ENCODE peak calls at places on chromosome 17, in eight cellular contexts. H is cardiac muscle cell, L is BE2C, K is heart right ventricle, Q is transverse colon, M is ascending aorta, A is H9, D is MM.1S. F is an unnamed sample. For H3K4me1, the result is how much of the 10 kb centered on the place peaks cover.

GRCh38 chr17:72616457-72616856 is 476.0 kb downstream of the SLC39A11 start:
- DNase-seq in H (no peak), L (no peak), K (no peak), Q (no peak), M (no peak), A (no peak), D (no peak), F (no peak)

GRCh38 chr17:36463916-36464764 is 22.3 kb upstream of the ZNHIT3 start:
- DNase-seq in H (peak), L (no peak), K (peak), Q (peak), M (no peak), A (peak), D (peak), F (no peak)

GRCh38 chr17:34584805-34585416 is 5.5 kb downstream of the TMEM132E start:
- DNase-seq in H (peak), L (peak), K (no peak), Q (no peak), M (no peak), A (no peak), D (peak), F (no peak)

GRCh38 chr17:30380643-30381419 is 2.1 kb downstream of the CPD start:
- DNase-seq in H (no peak), L (no peak), K (no peak), Q (no peak), M (no peak), A (no peak), D (no peak), F (no peak)

GRCh38 chr17:49530118-49530517 is 35.0 kb downstream of the NGFR start:
- DNase-seq in H (no peak), L (no peak), K (no peak), Q (no peak), M (no peak), A (peak), D (no peak), F (no peak)

GRCh38 chr17:50621562-50621961 is 13.1 kb upstream of the ABCC3 start:
- DNase-seq in H (peak), L (no peak), K (no peak), Q (no peak), M (no peak), A (no peak), D (no peak), F (no peak)

GRCh38 chr17:57507828-57508227 is 237.3 kb downstream of the CCDC182 start:
- DNase-seq in H (no peak), L (peak), K (no peak), Q (no peak), M (no peak), A (no peak), D (no peak), F (no peak)

GRCh38 chr17:7438050-7438614 is 1.2 kb upstream of the FGF11 start:
- DNase-seq in H (peak), L (peak), K (peak), Q (peak), M (no peak), A (peak), D (no peak), F (peak)

GRCh38 chr17:27657620-27658019 is 26.6 kb downstream of the LGALS9 start:
- DNase-seq in H (peak), L (no peak), K (no peak), Q (no peak), M (no peak), A (no peak), D (peak), F (no peak)

GRCh38 chr17:81397314-81398169 is 2.3 kb downstream of the BAHCC1 start:
- DNase-seq in H (peak), L (peak), K (no peak), Q (peak), M (no peak), A (peak), D (no peak), F (no peak)

GRCh38 chr17:18257268-18257681 is 1.3 kb downstream of the FLII start:
- DNase-seq in H (no peak), L (no peak), K (no peak), Q (peak), M (no peak), A (peak), D (peak), F (no peak)

GRCh38 chr17:18318122-18318521 is 3.0 kb downstream of the SMCR8 start:
- DNase-seq in H (no peak), L (no peak), K (no peak), Q (no peak), M (no peak), A (no peak), D (no peak), F (no peak)

GRCh38 chr17:66753126-66753920 is 81.6 kb upstream of the CACNG5 start:
- DNase-seq in H (no peak), L (no peak), K (no peak), Q (no peak), M (no peak), A (no peak), D (no peak), F (no peak)

GRCh38 chr17:58534901-58535421 is 20.5 kb upstream of the MTMR4 start:
- DNase-seq in H (peak), L (no peak), K (no peak), Q (no peak), M (no peak), A (peak), D (no peak), F (no peak)

GRCh38 chr17:7716299-7716886 is 1.2 kb upstream of the DNAH2 start:
- DNase-seq in H (no peak), L (no peak), K (no peak), Q (no peak), M (no peak), A (peak), D (no peak), F (no peak)

GRCh38 chr17:1639549-1639948 is 6.0 kb downstream of the SCARF1 start:
- DNase-seq in H (no peak), L (no peak), K (no peak), Q (no peak), M (no peak), A (no peak), D (no peak), F (no peak)

GRCh38 chr17:73411330-73411747 is 99.5 kb upstream of the CDC42EP4 start:
- DNase-seq in H (no peak), L (no peak), K (no peak), Q (no peak), M (no peak), A (peak), D (no peak), F (no peak)

GRCh38 chr17:1154704-1155103 is 25.1 kb downstream of the ABR start:
- DNase-seq in H (no peak), L (no peak), K (peak), Q (no peak), M (peak), A (no peak), D (no peak), F (no peak)

GRCh38 chr17:72297326-72298115 is 176.7 kb downstream of the SOX9 start:
- DNase-seq in H (peak), L (peak), K (peak), Q (no peak), M (no peak), A (no peak), D (no peak), F (peak)

GRCh38 chr17:31680126-31680525 is 178.9 kb downstream of the COPRS start:
- DNase-seq in H (no peak), L (no peak), K (no peak), Q (no peak), M (peak), A (peak), D (no peak), F (peak)

GRCh38 chr17:1626333-1626732 is 2.3 kb downstream of the SLC43A2 start:
- DNase-seq in H (no peak), L (no peak), K (no peak), Q (no peak), M (no peak), A (no peak), D (no peak), F (no peak)

GRCh38 chr17:77738666-77739531 is 219.6 kb upstream of the TNRC6C start:
- DNase-seq in H (peak), L (no peak), K (peak), Q (no peak), M (peak), A (peak), D (no peak), F (peak)

GRCh38 chr17:17749921-17750320 is 68.7 kb downstream of the RAI1 start:
- DNase-seq in H (peak), L (peak), K (no peak), Q (peak), M (peak), A (peak), D (no peak), F (no peak)

GRCh38 chr17:50527155-50527762 is 5.3 kb upstream of the EPN3 start:
- DNase-seq in H (no peak), L (no peak), K (no peak), Q (no peak), M (no peak), A (no peak), D (no peak), F (no peak)

GRCh38 chr17:8121531-8122390 is 2.1 kb downstream of the HES7 start:
- DNase-seq in H (peak), L (peak), K (peak), Q (peak), M (no peak), A (peak), D (peak), F (no peak)

GRCh38 chr17:28717578-28718316 is at the start of gene RAB34:
- DNase-seq in H (peak), L (no peak), K (peak), Q (peak), M (peak), A (peak), D (no peak), F (peak)
- TF ChIP-seq CTCF in H (peak), L (no peak), K (peak), Q (peak), M (peak), A (peak), D (no peak), F (no peak)

DNA sequence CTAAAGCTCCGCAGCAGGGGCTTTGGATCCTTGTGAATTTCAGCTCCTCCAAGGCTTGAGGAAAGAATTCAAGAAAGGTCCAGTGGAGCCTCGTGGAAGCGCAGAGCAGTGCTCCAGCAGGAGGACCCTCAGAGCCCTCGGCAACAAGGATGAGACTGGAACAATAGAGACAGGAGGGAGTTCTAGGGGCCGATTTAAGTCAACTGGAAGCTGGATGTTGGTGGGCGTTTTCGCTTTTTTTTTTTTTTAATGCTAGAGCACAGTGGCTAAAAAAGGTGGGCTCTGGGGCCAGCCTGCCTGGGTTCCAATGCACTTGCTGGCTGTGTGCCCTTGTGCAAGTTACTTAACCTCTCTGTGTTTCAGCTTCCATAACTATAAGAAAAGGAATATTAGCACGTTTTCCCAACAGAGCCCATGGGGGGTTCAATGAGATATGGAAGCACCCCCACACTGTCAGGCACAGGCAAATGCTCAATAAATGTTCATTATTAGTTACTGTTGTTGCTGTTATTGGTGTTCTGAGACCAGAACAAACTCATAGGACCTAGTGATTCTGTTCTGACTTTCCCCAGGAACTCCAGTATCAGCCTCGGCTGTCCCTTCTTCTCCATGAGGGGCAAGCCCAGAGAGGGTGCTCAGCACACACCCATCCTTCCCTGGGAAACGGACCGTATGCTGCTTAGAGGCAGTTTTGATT is 5.3 kb upstream of the CBX8 start:
- DNase-seq in H (no peak), L (no peak), K (no peak), Q (no peak), M (no peak), A (no peak), D (no peak), F (no peak)
- H3K4me1 ChIP-seq in H (under half), L (under half), K (half or more), Q (under half), M (under half), A (under half), D (under half), F (under half)

GRCh38 chr17:41967141-41967920 is 736 bp downstream of the CNP start:
- DNase-seq in H (no peak), L (no peak), K (no peak), Q (peak), M (no peak), A (no peak), D (peak), F (no peak)

GRCh38 chr17:41967921-41968578 is 1.5 kb downstream of the CNP start:
- DNase-seq in H (no peak), L (no peak), K (no peak), Q (no peak), M (no peak), A (no peak), D (no peak), F (no peak)

GRCh38 chr17:41968676-41969075 is 2.1 kb downstream of the CNP start:
- DNase-seq in H (no peak), L (no peak), K (no peak), Q (no peak), M (no peak), A (no peak), D (no peak), F (no peak)

GRCh38 chr17:41966453-41967140 is at the start of gene CNP:
- DNase-seq in H (peak), L (peak), K (peak), Q (peak), M (peak), A (peak), D (peak), F (peak)

DNA sequence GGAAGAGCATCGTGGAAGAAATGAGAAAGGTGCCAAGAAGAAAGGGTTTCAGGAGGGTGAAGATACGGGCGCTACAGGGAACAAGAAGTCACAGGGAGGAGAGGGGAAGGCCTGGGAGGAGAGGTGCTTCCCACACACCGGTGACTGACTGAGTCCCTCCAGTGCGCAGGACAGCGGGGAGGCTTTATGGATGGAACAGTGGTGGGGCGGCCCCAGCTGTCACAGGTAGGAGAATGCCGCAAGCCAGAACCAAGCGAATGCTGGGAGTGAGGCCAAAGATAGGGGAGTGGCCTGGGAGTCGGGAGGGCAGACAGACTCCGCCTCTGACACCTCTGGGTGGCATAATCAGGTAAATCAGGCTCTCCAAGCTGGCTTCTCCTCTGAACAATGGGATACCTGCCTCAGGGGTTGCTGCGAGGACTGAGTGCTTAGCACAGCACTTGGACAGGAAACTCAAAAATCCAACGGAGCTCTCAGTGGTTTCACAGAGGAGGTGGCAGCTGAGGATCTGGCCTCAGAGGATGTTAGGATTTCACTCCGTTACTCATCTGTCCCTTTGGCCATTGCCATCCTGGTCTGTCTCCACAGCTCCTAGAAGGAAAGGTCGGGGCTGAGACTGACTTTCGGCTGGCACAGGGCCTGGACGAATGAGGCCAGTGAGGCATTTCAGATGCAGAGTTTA is 760 bp upstream of the CNP start:
- DNase-seq in H (peak), L (no peak), K (peak), Q (peak), M (peak), A (peak), D (peak), F (peak)
- TF ChIP-seq CTCF in H (no peak), L (no peak), K (no peak), Q (no peak), M (no peak), A (no peak), D (no peak), F (no peak)

DNA sequence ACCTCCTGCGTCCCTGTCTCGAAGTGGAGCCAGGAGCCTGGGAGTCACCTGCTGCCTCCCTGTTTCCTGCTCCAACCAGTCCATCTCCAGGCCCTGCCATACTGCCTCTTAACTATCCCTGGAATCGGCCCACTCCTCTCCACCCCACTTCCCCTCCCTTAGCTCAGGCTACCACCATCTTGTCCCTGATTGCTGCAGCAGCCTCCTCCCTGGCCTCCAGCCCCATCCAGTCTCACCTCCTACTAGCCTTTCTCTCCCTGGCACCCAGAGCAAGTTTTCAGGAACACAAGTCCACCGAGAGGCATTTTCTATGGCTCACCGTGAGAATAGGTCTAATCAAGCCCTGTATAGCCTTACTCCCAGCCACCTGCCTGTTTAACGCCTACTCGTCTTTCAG is 865 bp upstream of the CAMKK1 start:
- DNase-seq in H (no peak), L (no peak), K (no peak), Q (no peak), M (no peak), A (no peak), D (no peak), F (no peak)
- H3K4me1 ChIP-seq in H (under half), L (under half), K (half or more), Q (half or more), M (half or more), A (under half), D (under half), F (half or more)